ENCODE peak calls at places on chromosome 16, in four cellular contexts. D is AG09309, X is NCI-H460, Y is HEK293T. R is an unnamed sample.

GRCh38 chr16:19389246-19389645 is 28.4 kb upstream of the TMC5 start:
- DNase-seq in Y (peak), D (no peak), X (peak), R (no peak)

GRCh38 chr16:48591976-48592375 is 18.0 kb downstream of the N4BP1 start:
- DNase-seq in X (no peak), D (no peak), Y (no peak), R (no peak)

GRCh38 chr16:22217890-22218730 is 12.0 kb downstream of the EEF2K start:
- DNase-seq in X (no peak), Y (no peak), D (no peak), R (no peak)

GRCh38 chr16:84667600-84668309 is 19.4 kb downstream of the KLHL36 start:
- DNase-seq in Y (no peak), X (no peak), D (no peak), R (no peak)

GRCh38 chr16:53743149-53743566 is 39.2 kb downstream of the FTO start:
- DNase-seq in D (no peak), X (peak), Y (peak), R (no peak)

GRCh38 chr16:58421029-58421428 is 28.8 kb downstream of the GINS3 start:
- DNase-seq in X (no peak), Y (no peak), D (no peak), R (no peak)

GRCh38 chr16:49884033-49884707 is 28.3 kb upstream of the ZNF423 start:
- DNase-seq in X (no peak), D (no peak), Y (no peak), R (no peak)

GRCh38 chr16:89402962-89403361 is 87.4 kb downstream of the ANKRD11 start:
- DNase-seq in X (no peak), Y (no peak), D (no peak), R (no peak)

GRCh38 chr16:85413713-85414663 is 199.1 kb upstream of the GSE1 start:
- DNase-seq in Y (no peak), X (no peak), D (no peak), R (no peak)

R was measured in BJ.